ENCODE peak calls at places on chromosomes 5 and 9, in six cellular contexts. R is A549, W is HepG2, B is NB4, J is K562, V is GM12878. Z is an unnamed sample.

GRCh38 chr9:129392093-129392541 is 214.1 kb upstream of the IER5L start:
- DNase-seq in R (no peak), W (no peak), B (no peak), J (no peak), V (no peak), Z (no peak)

GRCh38 chr5:54362434-54362833 is 52.1 kb upstream of the ARL15 start:
- DNase-seq in R (no peak), W (no peak), B (no peak), J (no peak), V (no peak), Z (peak)

GRCh38 chr5:132665681-132666080 is 7.7 kb downstream of the IL13 start:
- DNase-seq in R (no peak), W (no peak), B (no peak), J (peak), V (no peak), Z (no peak)

GRCh38 chr9:134125413-134126095 is 10.3 kb upstream of the WDR5 start:
- DNase-seq in R (no peak), W (no peak), B (no peak), J (no peak), V (no peak), Z (no peak)

GRCh38 chr5:72448368-72448767 is 58.8 kb downstream of the ZNF366 start:
- DNase-seq in R (no peak), W (no peak), B (no peak), J (no peak), V (no peak), Z (no peak)

GRCh38 chr9:120668399-120668798 is 45.9 kb downstream of the MEGF9 start:
- DNase-seq in R (no peak), W (no peak), B (no peak), J (no peak), V (no peak), Z (peak)

GRCh38 chr5:73273379-73274050 is 100.5 kb downstream of the TMEM174 start:
- DNase-seq in R (peak), W (peak), B (peak), J (no peak), V (no peak), Z (no peak)

GRCh38 chr5:83967417-83967816 is 246.8 kb upstream of the HAPLN1 start:
- DNase-seq in R (no peak), W (no peak), B (peak), J (no peak), V (no peak), Z (no peak)

GRCh38 chr9:83466877-83467276 is 71.3 kb downstream of the FRMD3 start:
- DNase-seq in R (no peak), W (no peak), B (no peak), J (no peak), V (no peak), Z (no peak)

GRCh38 chr9:135480071-135480941 is 724 bp downstream of the PPP1R26 start:
- DNase-seq in R (peak), W (peak), B (no peak), J (peak), V (no peak), Z (peak)

GRCh38 chr9:100352727-100353505 is at the start of gene TEX10:
- DNase-seq in R (peak), W (peak), B (peak), J (peak), V (peak), Z (peak)

GRCh38 chr9:100838857-100839256 is 189.7 kb upstream of the PLPPR1 start:
- DNase-seq in R (no peak), W (no peak), B (no peak), J (no peak), V (no peak), Z (no peak)

GRCh38 chr5:35919191-35919590 is 19.2 kb downstream of the CAPSL start:
- DNase-seq in R (no peak), W (no peak), B (no peak), J (no peak), V (no peak), Z (no peak)

GRCh38 chr5:115147052-115147451 is 22.7 kb downstream of the TRIM36 start:
- DNase-seq in R (no peak), W (no peak), B (no peak), J (no peak), V (no peak), Z (no peak)

GRCh38 chr5:127358274-127358673 is 67.7 kb downstream of the MEGF10 start:
- DNase-seq in R (no peak), W (no peak), B (no peak), J (no peak), V (no peak), Z (peak)

GRCh38 chr5:133690746-133691145 is 78.4 kb upstream of the FSTL4 start:
- DNase-seq in R (no peak), W (no peak), B (no peak), J (no peak), V (no peak), Z (no peak)

GRCh38 chr5:112957970-112958773 is 18.4 kb upstream of the DCP2 start:
- DNase-seq in R (peak), W (peak), B (peak), J (peak), V (peak), Z (peak)

GRCh38 chr5:173326501-173326960 is 1.7 kb downstream of the STC2 start:
- DNase-seq in R (no peak), W (no peak), B (peak), J (peak), V (no peak), Z (peak)

GRCh38 chr5:154858972-154859950 is 834 bp downstream of the CNOT8 start:
- DNase-seq in R (peak), W (no peak), B (peak), J (peak), V (no peak), Z (peak)

GRCh38 chr5:105042623-105043022 is 1480.0 kb upstream of the NUDT12 start:
- DNase-seq in R (no peak), W (no peak), B (no peak), J (no peak), V (no peak), Z (no peak)

GRCh38 chr9:131610231-131610761 is 65.0 kb downstream of the PRRT1B start:
- DNase-seq in R (no peak), W (no peak), B (no peak), J (no peak), V (no peak), Z (no peak)

GRCh38 chr5:177416334-177416733 is 7.0 kb upstream of the F12 start:
- DNase-seq in R (peak), W (no peak), B (no peak), J (no peak), V (no peak), Z (no peak)

GRCh38 chr9:26234865-26235264 is 556.6 kb upstream of the TUSC1 start:
- DNase-seq in R (no peak), W (no peak), B (no peak), J (no peak), V (no peak), Z (no peak)

GRCh38 chr5:78016831-78017529 is 240.8 kb upstream of the TBCA start:
- DNase-seq in R (no peak), W (no peak), B (no peak), J (no peak), V (no peak), Z (no peak)

DNA sequence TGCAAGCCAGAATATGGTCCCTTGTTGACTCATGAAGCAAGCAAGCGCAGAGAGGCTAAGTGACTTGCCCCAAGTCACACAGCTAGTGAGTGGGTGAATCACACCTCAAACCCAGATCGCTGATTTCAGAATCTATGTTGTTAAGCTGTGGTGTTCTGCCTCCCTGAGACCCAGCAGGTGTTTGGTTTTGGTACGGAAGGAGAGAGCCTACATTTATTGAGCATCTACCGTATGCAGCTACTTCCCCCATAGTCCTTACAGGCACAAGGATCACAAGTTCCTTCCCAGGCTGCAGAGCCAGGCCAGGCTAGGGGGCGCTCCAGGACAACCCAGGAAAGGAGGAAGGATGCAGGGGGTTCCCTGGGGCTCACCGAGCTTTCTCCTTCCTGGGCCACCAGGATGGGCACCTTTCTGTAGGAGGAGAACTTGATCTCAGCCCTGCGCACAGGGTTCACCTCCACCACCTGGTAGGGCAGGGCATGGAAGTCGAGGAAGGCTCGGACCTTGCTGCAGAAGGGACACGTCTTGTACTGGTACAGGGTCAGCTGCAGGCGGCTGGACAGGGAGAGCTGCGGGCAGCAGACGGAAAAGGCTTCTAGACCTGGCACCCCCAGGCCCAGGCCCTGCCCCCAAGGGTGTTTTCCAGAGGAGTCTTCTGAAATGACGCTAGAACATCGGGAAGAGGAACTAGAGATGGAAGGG is 2.5 kb downstream of the PTGES2 start:
- DNase-seq in R (peak), W (peak), B (peak), J (peak), V (peak), Z (peak)
- TF ChIP-seq MYC in R (no peak), W (no peak), B (no peak), J (peak), V (no peak), Z (no peak)

GRCh38 chr9:38318755-38319495 is 73.6 kb upstream of the ALDH1B1 start:
- DNase-seq in R (peak), W (no peak), B (no peak), J (no peak), V (peak), Z (peak)
- TF ChIP-seq MYC in R (no peak), W (no peak), B (no peak), J (no peak), V (no peak), Z (no peak)

GRCh38 chr5:163968651-163969050 is 463.2 kb downstream of the MAT2B start:
- DNase-seq in R (no peak), W (no peak), B (no peak), J (no peak), V (no peak), Z (peak)
- TF ChIP-seq MYC in R (no peak), W (no peak), B (no peak), J (no peak), V (no peak), Z (no peak)

DNA sequence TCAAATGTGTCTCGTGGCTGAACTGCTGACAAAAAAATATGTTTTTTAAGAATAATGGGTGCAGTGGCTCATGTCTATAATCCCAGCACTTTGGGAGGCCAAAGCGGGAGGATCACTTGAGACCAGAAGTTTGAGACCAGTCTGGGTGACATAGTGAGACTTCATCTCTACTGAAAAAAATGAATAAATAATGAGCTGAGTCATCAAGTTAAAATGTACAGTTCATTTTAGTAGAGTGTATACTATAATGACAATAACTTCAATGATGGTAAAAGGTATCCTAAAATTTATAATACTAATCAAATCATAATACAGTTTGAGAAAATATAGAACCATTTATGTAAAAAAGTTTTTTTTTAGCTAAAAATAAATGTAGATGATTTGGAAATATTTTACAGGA is 37.9 kb upstream of the TJP2 start:
- DNase-seq in R (no peak), W (no peak), B (no peak), J (no peak), V (no peak), Z (no peak)
- TF ChIP-seq MYC in R (no peak), W (no peak), B (no peak), J (no peak), V (no peak), Z (no peak)

DNA sequence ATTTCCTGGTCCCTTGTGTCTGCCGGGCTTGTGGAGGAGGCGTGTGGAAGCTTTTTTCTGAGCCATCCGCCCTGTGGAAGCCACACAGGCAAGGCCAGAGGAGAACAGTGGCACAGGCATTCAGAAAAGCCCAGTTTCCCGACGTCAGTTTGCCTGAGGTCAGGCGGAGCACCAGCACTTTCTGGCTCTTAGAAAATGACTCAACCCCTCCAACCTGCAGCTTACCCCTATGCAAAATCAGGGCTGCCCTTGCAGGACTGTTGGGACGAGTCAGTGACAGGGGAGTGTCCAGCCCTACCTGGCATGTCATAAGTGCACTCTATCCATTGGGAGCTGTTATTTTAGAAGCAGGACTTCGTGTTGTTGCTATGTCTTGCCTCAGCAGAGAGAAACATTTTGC is 216.0 kb downstream of the NR3C1 start:
- DNase-seq in R (no peak), W (no peak), B (no peak), J (no peak), V (no peak), Z (no peak)
- TF ChIP-seq MYC in R (no peak), W (no peak), B (no peak), J (no peak), V (no peak), Z (no peak)

GRCh38 chr9:125438506-125439433 is 177.1 kb downstream of the GAPVD1 start:
- DNase-seq in R (no peak), W (no peak), B (no peak), J (no peak), V (no peak), Z (no peak)
- TF ChIP-seq MYC in R (no peak), W (no peak), B (no peak), J (no peak), V (no peak), Z (no peak)

DNA sequence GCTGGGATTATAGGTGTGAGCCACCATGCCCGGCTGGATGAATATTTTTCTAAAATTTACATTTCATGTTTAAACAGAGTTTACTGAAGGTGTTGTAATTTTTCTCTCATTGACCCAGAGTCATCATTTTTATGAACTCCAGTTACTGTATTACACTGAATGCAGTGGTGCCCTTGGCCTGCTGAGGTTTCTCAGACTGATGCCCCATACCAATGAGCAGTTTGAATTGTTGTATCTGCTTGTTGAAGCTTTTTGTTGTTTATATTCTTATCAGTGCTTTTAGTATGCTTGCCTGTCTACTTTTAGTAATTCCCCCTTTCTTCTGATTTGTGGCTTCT is 29.9 kb downstream of the NFX1 start:
- DNase-seq in R (no peak), W (no peak), B (no peak), J (no peak), V (no peak), Z (no peak)
- TF ChIP-seq MYC in R (no peak), W (no peak), B (no peak), J (no peak), V (no peak), Z (no peak)

DNA sequence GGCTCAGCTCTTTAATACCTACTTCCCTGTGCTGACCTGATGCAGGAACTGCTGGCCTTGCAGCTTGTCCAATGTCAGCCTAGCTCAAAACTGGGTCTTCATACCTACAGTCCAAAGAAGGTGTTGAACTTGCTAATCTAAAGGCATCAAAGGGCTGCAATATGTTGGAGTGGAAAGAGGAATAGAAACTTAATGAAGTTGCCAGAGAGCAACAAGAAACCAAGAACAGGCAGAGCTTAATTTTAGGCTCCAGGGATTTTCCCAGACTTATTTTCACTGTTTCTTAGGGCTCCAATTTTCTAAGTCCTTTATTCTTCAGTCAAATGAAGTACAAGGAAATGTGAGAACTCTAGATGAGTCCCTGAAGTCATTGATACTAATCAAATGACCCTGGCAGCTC is 17.6 kb upstream of the ERCC6L2 start:
- DNase-seq in R (no peak), W (no peak), B (no peak), J (no peak), V (peak), Z (no peak)
- TF ChIP-seq MYC in R (no peak), W (no peak), B (no peak), J (no peak), V (no peak), Z (no peak)

GRCh38 chr9:128190013-128190412 is 1.4 kb downstream of the CIZ1 start:
- DNase-seq in R (no peak), W (no peak), B (no peak), J (no peak), V (no peak), Z (no peak)

GRCh38 chr9:128191406-128192046 is at the start of gene CIZ1:
- DNase-seq in R (peak), W (peak), B (peak), J (peak), V (no peak), Z (peak)

GRCh38 chr9:128192601-128193371 is 1.4 kb upstream of the CIZ1 start:
- DNase-seq in R (peak), W (no peak), B (peak), J (peak), V (no peak), Z (peak)

GRCh38 chr9:128190516-128191405 is 611 bp downstream of the CIZ1 start:
- DNase-seq in R (no peak), W (no peak), B (peak), J (no peak), V (no peak), Z (no peak)

DNA sequence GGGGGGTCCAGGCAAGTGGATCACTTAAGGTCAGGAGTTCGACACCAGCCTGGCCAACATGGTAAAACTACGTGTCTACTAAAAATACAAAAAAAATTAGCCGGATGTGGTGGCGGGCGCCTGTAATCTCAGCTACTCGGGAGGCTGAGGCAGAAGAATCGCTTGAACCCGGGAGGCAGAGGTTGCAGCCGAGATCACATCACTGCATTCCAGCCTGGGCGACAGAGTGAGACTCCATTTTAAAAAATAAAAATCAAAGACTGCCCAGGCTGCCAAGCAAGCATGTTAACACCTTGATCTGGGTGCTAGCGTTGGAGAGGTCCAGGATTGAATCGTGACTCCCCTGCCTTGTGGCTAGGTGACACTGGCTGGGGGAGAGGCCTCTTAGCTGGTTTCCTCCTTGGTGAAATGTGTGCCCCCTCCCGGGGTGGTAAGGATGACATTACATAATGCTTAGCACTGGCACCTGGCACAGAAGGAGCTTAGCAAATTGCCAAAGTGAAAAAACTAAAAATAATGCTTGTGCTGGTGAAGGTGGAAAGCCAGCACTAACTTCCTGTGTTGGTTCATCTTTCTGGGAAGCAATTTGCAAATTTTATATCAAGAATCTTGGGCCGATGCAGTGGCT is 2.2 kb upstream of the CIZ1 start:
- DNase-seq in R (no peak), W (no peak), B (no peak), J (no peak), V (no peak), Z (no peak)
- TF ChIP-seq MYC in R (no peak), W (no peak), B (no peak), J (no peak), V (no peak), Z (no peak)

Z was measured in endothelial cell of umbilical vein.